ENCODE peak calls at places on chromosome 17, in seven cellular contexts. One of them, this sample, is unnamed.

GRCh38 chr17:46876353-46876887 is 25.0 kb downstream of the WNT9B start:
- DNase-seq in GM12878: no peak
- DNase-seq in A549: peak; percentile 51
- DNase-seq in Panc1: no peak
- DNase-seq in HepG2: peak; percentile 53
- DNase-seq in GM23338: peak; percentile 78
- DNase-seq in HL-60: no peak
- DNase-seq in this sample: peak; percentile 61

GRCh38 chr17:80053102-80053501 is 16.7 kb downstream of the CCDC40 start:
- DNase-seq in GM12878: no peak
- DNase-seq in A549: no peak
- DNase-seq in Panc1: no peak
- DNase-seq in HepG2: no peak
- DNase-seq in GM23338: no peak
- DNase-seq in HL-60: no peak
- DNase-seq in this sample: no peak

GRCh38 chr17:34107019-34107418 is 148.1 kb upstream of the CCL2 start:
- DNase-seq in GM12878: no peak
- DNase-seq in A549: no peak
- DNase-seq in Panc1: no peak
- DNase-seq in HepG2: peak; percentile 9
- DNase-seq in GM23338: no peak
- DNase-seq in HL-60: no peak
- DNase-seq in this sample: no peak

GRCh38 chr17:66786101-66786500 is 48.8 kb upstream of the CACNG5 start:
- DNase-seq in GM12878: no peak
- DNase-seq in A549: no peak
- DNase-seq in Panc1: no peak
- DNase-seq in HepG2: no peak
- DNase-seq in GM23338: no peak
- DNase-seq in HL-60: no peak
- DNase-seq in this sample: no peak

GRCh38 chr17:44077595-44077909 is 7.0 kb downstream of the G6PC3 start:
- DNase-seq in GM12878: no peak
- DNase-seq in A549: no peak
- DNase-seq in Panc1: no peak
- DNase-seq in HepG2: no peak
- DNase-seq in GM23338: no peak
- DNase-seq in HL-60: peak; percentile 91
- DNase-seq in this sample: no peak

GRCh38 chr17:48791128-48792032 is 25.6 kb downstream of the TTLL6 start:
- DNase-seq in GM12878: peak; percentile 57
- DNase-seq in A549: peak; percentile 92
- DNase-seq in Panc1: peak; percentile 75
- DNase-seq in HepG2: peak; percentile 80
- DNase-seq in GM23338: peak; percentile 97
- DNase-seq in HL-60: peak; percentile 60
- DNase-seq in this sample: peak; percentile 87

GRCh38 chr17:4583796-4584124 is 569 bp upstream of the SMTNL2 start:
- DNase-seq in GM12878: no peak
- DNase-seq in A549: peak; percentile 68
- DNase-seq in Panc1: no peak
- DNase-seq in HepG2: no peak
- DNase-seq in GM23338: peak; percentile 74
- DNase-seq in HL-60: no peak
- DNase-seq in this sample: peak; percentile 31

GRCh38 chr17:3920940-3921852 is 4.9 kb upstream of the P2RX1 start:
- DNase-seq in GM12878: no peak
- DNase-seq in A549: no peak
- DNase-seq in Panc1: no peak
- DNase-seq in HepG2: no peak
- DNase-seq in GM23338: no peak
- DNase-seq in HL-60: peak; percentile 62
- DNase-seq in this sample: no peak

GRCh38 chr17:16942141-16943031 is 29.5 kb downstream of the TNFRSF13B start:
- DNase-seq in GM12878: no peak
- DNase-seq in A549: peak; percentile 22
- DNase-seq in Panc1: no peak
- DNase-seq in HepG2: peak; percentile 27
- DNase-seq in GM23338: no peak
- DNase-seq in HL-60: no peak
- DNase-seq in this sample: no peak

GRCh38 chr17:39134878-39135277 is 16.6 kb downstream of the PLXDC1 start:
- DNase-seq in GM12878: no peak
- DNase-seq in A549: no peak
- DNase-seq in Panc1: no peak
- DNase-seq in HepG2: no peak
- DNase-seq in GM23338: no peak
- DNase-seq in HL-60: no peak
- DNase-seq in this sample: no peak

GRCh38 chr17:56977673-56978395 is at the start of gene SCPEP1:
- DNase-seq in GM12878: no peak
- DNase-seq in A549: peak; percentile 83
- DNase-seq in Panc1: peak; percentile 12
- DNase-seq in HepG2: peak; percentile 79
- DNase-seq in GM23338: peak; percentile 91
- DNase-seq in HL-60: peak; percentile 73
- DNase-seq in this sample: peak; percentile 60

GRCh38 chr17:7004398-7005253 is 7.8 kb upstream of the RNASEK start:
- DNase-seq in GM12878: peak; percentile 26
- DNase-seq in A549: peak; percentile 85
- DNase-seq in Panc1: no peak
- DNase-seq in HepG2: peak; percentile 76
- DNase-seq in GM23338: peak; percentile 87
- DNase-seq in HL-60: peak; percentile 47
- DNase-seq in this sample: peak; percentile 56

GRCh38 chr17:75779987-75780889 is 4.4 kb upstream of the UNK start:
- DNase-seq in GM12878: no peak
- DNase-seq in A549: no peak
- DNase-seq in Panc1: no peak
- DNase-seq in HepG2: no peak
- DNase-seq in GM23338: no peak
- DNase-seq in HL-60: no peak
- DNase-seq in this sample: no peak

GRCh38 chr17:75778861-75779249 is 5.8 kb upstream of the UNK start:
- DNase-seq in GM12878: no peak
- DNase-seq in A549: peak; percentile 74
- DNase-seq in Panc1: no peak
- DNase-seq in HepG2: peak; percentile 49
- DNase-seq in GM23338: peak; percentile 79
- DNase-seq in HL-60: peak; percentile 65
- DNase-seq in this sample: no peak

GRCh38 chr17:75777243-75777922 is 7.2 kb upstream of the UNK start:
- DNase-seq in GM12878: no peak
- DNase-seq in A549: no peak
- DNase-seq in Panc1: no peak
- DNase-seq in HepG2: no peak
- DNase-seq in GM23338: no peak
- DNase-seq in HL-60: no peak
- DNase-seq in this sample: no peak

GRCh38 chr17:75776399-75777242 is 8.0 kb upstream of the UNK start:
- DNase-seq in GM12878: no peak
- DNase-seq in A549: no peak
- DNase-seq in Panc1: no peak
- DNase-seq in HepG2: no peak
- DNase-seq in GM23338: no peak
- DNase-seq in HL-60: peak; percentile 86
- DNase-seq in this sample: no peak

DNA sequence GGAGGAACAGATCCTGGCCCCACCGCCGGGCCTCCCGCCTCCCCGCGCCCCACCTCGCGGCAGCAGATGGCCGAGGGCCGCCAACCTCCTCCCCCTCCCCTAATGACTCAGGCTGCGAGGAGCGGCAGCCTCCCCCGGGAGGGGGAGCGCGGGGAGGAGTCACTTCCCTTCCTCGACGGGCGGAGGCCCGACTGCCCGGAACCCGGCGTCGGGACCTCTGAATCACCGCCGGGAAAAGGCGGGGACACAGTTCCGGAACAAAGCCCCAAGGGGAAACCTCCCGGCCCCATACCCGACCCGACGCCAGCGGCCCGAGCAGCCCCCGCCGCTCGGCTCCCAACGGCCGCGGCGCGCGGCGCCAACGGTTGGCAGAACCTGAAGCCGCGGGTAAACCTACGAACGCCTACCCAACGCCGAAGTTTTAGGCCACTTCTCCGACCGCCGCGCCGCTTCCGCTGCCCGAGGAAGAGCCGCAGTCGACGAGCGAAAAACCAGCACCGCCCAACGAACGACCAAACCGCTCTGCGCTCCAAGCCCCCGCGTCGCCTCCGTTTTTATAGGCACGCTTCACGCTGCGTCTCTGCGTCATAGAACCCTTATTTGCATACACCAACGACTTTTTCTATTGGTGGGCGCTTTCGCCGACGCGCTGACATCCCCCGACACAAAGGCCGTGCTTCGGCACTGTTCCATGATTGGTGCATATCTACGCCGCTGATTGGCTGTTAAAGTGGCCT is 5.2 kb upstream of the UNK start:
- DNase-seq in GM12878: peak; percentile 100
- DNase-seq in A549: peak; percentile 100
- DNase-seq in Panc1: peak; percentile 97
- DNase-seq in HepG2: peak; percentile 100
- DNase-seq in GM23338: peak; percentile 100
- DNase-seq in HL-60: peak; percentile 99
- DNase-seq in this sample: peak; percentile 100
- TF ChIP-seq REST in GM12878: peak; percentile 64
- TF ChIP-seq REST in A549: peak; percentile 74
- TF ChIP-seq REST in Panc1: no peak
- TF ChIP-seq REST in HepG2: peak; percentile 78
- TF ChIP-seq REST in GM23338: no peak
- TF ChIP-seq REST in HL-60: peak; percentile 79
- TF ChIP-seq REST in this sample: no peak

GRCh38 chr17:8835631-8836364 is 31.7 kb downstream of the PIK3R6 start:
- DNase-seq in GM12878: no peak
- DNase-seq in A549: no peak
- DNase-seq in Panc1: no peak
- DNase-seq in HepG2: no peak
- DNase-seq in GM23338: no peak
- DNase-seq in HL-60: no peak
- DNase-seq in this sample: no peak

GRCh38 chr17:8831234-8831849 is 32.2 kb upstream of the MFSD6L start:
- DNase-seq in GM12878: no peak
- DNase-seq in A549: no peak
- DNase-seq in Panc1: no peak
- DNase-seq in HepG2: no peak
- DNase-seq in GM23338: no peak
- DNase-seq in HL-60: no peak
- DNase-seq in this sample: no peak

GRCh38 chr17:8835106-8835505 is 32.4 kb downstream of the PIK3R6 start:
- DNase-seq in GM12878: no peak
- DNase-seq in A549: no peak
- DNase-seq in Panc1: no peak
- DNase-seq in HepG2: no peak
- DNase-seq in GM23338: no peak
- DNase-seq in HL-60: no peak
- DNase-seq in this sample: no peak

GRCh38 chr17:8830141-8830540 is 31.0 kb upstream of the MFSD6L start:
- DNase-seq in GM12878: no peak
- DNase-seq in A549: no peak
- DNase-seq in Panc1: no peak
- DNase-seq in HepG2: no peak
- DNase-seq in GM23338: no peak
- DNase-seq in HL-60: no peak
- DNase-seq in this sample: no peak

DNA sequence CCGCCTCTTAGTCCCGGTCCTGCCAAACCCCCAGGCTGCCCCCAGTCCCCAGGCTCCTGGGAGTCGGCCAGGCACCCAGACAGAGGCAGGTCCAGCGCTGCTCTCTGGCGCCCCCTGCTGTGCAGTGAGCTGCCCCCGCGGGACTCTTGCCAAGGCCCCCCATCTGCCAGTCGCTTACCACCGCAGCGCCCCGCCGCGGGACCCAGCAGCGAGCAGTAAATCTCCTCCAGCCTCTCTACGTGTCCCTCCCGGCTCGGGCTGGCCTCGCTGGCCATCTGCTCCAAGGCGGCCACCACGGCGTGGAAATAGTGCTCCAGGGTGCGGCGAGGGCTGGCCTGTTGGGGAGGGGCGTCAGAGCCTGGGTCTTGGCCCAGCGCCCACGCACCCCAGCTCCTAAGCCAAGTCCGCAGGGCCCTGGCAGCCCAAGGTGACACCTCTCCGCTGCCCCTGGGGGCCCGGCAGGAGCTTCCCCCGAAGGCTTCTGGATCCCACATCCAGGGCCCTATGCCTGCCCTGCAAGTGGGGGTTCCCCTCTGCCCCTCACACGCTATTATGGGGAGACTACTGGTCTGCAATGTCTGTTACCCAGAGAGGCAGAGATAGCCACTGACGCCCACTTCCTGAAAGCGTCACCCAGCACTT is 33.7 kb upstream of the MFSD6L start:
- DNase-seq in GM12878: no peak
- DNase-seq in A549: peak; percentile 28
- DNase-seq in Panc1: no peak
- DNase-seq in HepG2: no peak
- DNase-seq in GM23338: peak; percentile 85
- DNase-seq in HL-60: no peak
- DNase-seq in this sample: peak; percentile 12
- TF ChIP-seq REST in GM12878: no peak
- TF ChIP-seq REST in A549: no peak
- TF ChIP-seq REST in Panc1: no peak
- TF ChIP-seq REST in HepG2: no peak
- TF ChIP-seq REST in GM23338: no peak
- TF ChIP-seq REST in HL-60: no peak
- TF ChIP-seq REST in this sample: no peak

GRCh38 chr17:55056530-55056929 is 88.0 kb downstream of the STXBP4 start:
- DNase-seq in GM12878: no peak
- DNase-seq in A549: no peak
- DNase-seq in Panc1: no peak
- DNase-seq in HepG2: peak; percentile 31
- DNase-seq in GM23338: peak; percentile 15
- DNase-seq in HL-60: no peak
- DNase-seq in this sample: no peak
- TF ChIP-seq REST in GM12878: no peak
- TF ChIP-seq REST in A549: no peak
- TF ChIP-seq REST in Panc1: no peak
- TF ChIP-seq REST in HepG2: no peak
- TF ChIP-seq REST in GM23338: no peak
- TF ChIP-seq REST in HL-60: no peak
- TF ChIP-seq REST in this sample: no peak

GRCh38 chr17:64004218-64004770 is 6.1 kb downstream of the PRR29 start:
- DNase-seq in GM12878: no peak
- DNase-seq in A549: no peak
- DNase-seq in Panc1: no peak
- DNase-seq in HepG2: no peak
- DNase-seq in GM23338: no peak
- DNase-seq in HL-60: no peak
- DNase-seq in this sample: no peak

GRCh38 chr17:64006361-64007088 is 8.4 kb downstream of the PRR29 start:
- DNase-seq in GM12878: no peak
- DNase-seq in A549: no peak
- DNase-seq in Panc1: no peak
- DNase-seq in HepG2: peak; percentile 65
- DNase-seq in GM23338: no peak
- DNase-seq in HL-60: no peak
- DNase-seq in this sample: no peak

GRCh38 chr17:64007838-64008282 is 9.7 kb downstream of the PRR29 start:
- DNase-seq in GM12878: no peak
- DNase-seq in A549: no peak
- DNase-seq in Panc1: no peak
- DNase-seq in HepG2: peak; percentile 52
- DNase-seq in GM23338: no peak
- DNase-seq in HL-60: no peak
- DNase-seq in this sample: no peak

GRCh38 chr17:64004903-64005733 is 7.0 kb downstream of the PRR29 start:
- DNase-seq in GM12878: no peak
- DNase-seq in A549: no peak
- DNase-seq in Panc1: no peak
- DNase-seq in HepG2: no peak
- DNase-seq in GM23338: no peak
- DNase-seq in HL-60: no peak
- DNase-seq in this sample: no peak

GRCh38 chr17:64005734-64006167 is 7.6 kb downstream of the PRR29 start:
- DNase-seq in GM12878: no peak
- DNase-seq in A549: peak; percentile 56
- DNase-seq in Panc1: no peak
- DNase-seq in HepG2: peak; percentile 62
- DNase-seq in GM23338: no peak
- DNase-seq in HL-60: no peak
- DNase-seq in this sample: no peak
- TF ChIP-seq REST in GM12878: no peak
- TF ChIP-seq REST in A549: no peak
- TF ChIP-seq REST in Panc1: no peak
- TF ChIP-seq REST in HepG2: no peak
- TF ChIP-seq REST in GM23338: no peak
- TF ChIP-seq REST in HL-60: no peak
- TF ChIP-seq REST in this sample: no peak

This sample was measured in HCT116.